ENCODE peak calls at places on chromosomes 2 and 18, in six cellular contexts. R, U, F, H, W and P are unnamed samples.

GRCh38 chr18:61833978-61834377 is 58.8 kb downstream of the RNF152 start:
- DNase-seq in U (no peak), R (no peak), F (no peak), H (no peak), W (no peak), P (no peak)

GRCh38 chr2:51710222-51710621 is 678.3 kb upstream of the NRXN1 start:
- DNase-seq in W (no peak), H (no peak), U (no peak), F (peak), R (peak), P (peak)

GRCh38 chr2:76870581-76870980 is 651.6 kb downstream of the LRRTM4 start:
- DNase-seq in W (peak), U (no peak), H (no peak), F (no peak), R (no peak), P (no peak)

GRCh38 chr2:20594048-20594750 is 56.7 kb downstream of the HS1BP3 start:
- DNase-seq in F (no peak), H (no peak), R (no peak), W (no peak), U (peak), P (no peak)

GRCh38 chr2:154673694-154674093 is 24.8 kb upstream of the KCNJ3 start:
- DNase-seq in H (no peak), R (no peak), U (no peak), F (no peak), W (no peak), P (no peak)

GRCh38 chr18:33733376-33733775 is 155.4 kb downstream of the ASXL3 start:
- DNase-seq in F (no peak), W (no peak), U (no peak), H (no peak), R (no peak), P (no peak)

GRCh38 chr2:238601433-238602222 is 174.9 kb downstream of the ASB1 start:
- DNase-seq in R (no peak), W (peak), H (no peak), F (no peak), U (peak), P (no peak)

GRCh38 chr18:58882039-58882438 is 17.4 kb downstream of the ZNF532 start:
- DNase-seq in R (no peak), U (no peak), W (peak), F (no peak), H (no peak), P (no peak)

GRCh38 chr2:11667194-11667593 is 2.8 kb downstream of the NTSR2 start:
- DNase-seq in U (no peak), R (no peak), H (no peak), W (no peak), F (no peak), P (no peak)

GRCh38 chr2:238505892-238506280 is 79.2 kb downstream of the ASB1 start:
- DNase-seq in F (no peak), R (no peak), W (no peak), U (no peak), H (no peak), P (no peak)

GRCh38 chr2:230153390-230153976 is 66.3 kb downstream of the SP110 start:
- DNase-seq in R (peak), W (no peak), U (no peak), H (no peak), F (no peak), P (no peak)

GRCh38 chr2:84906900-84907714 is 1.7 kb downstream of the TMSB10 start:
- DNase-seq in W (peak), U (no peak), H (no peak), R (peak), F (peak), P (peak)

GRCh38 chr2:15826273-15826717 is 114.1 kb upstream of the MYCN start:
- DNase-seq in R (peak), F (peak), U (no peak), H (no peak), W (no peak), P (no peak)

GRCh38 chr18:20971886-20972267 is 139.7 kb downstream of the ROCK1 start:
- DNase-seq in F (no peak), H (no peak), W (peak), R (peak), U (no peak), P (peak)

GRCh38 chr2:217166241-217166640 is 306.4 kb upstream of the TNP1 start:
- DNase-seq in H (peak), W (peak), F (no peak), R (peak), U (no peak), P (peak)

GRCh38 chr2:175436076-175436475 is 254.6 kb upstream of the ATP5MC3 start:
- DNase-seq in H (no peak), F (no peak), U (no peak), R (no peak), W (no peak), P (no peak)

GRCh38 chr2:194383404-194383803 is 1273.6 kb upstream of the SLC39A10 start:
- DNase-seq in R (no peak), W (peak), H (no peak), U (no peak), F (no peak), P (peak)

GRCh38 chr2:233761040-233761769 is 1.1 kb downstream of the UGT1A1 start:
- DNase-seq in R (no peak), W (no peak), H (no peak), F (no peak), U (no peak), P (no peak)

GRCh38 chr2:234203135-234203984 is 152.9 kb downstream of the SPP2 start:
- DNase-seq in W (peak), R (peak), H (no peak), U (no peak), F (no peak), P (no peak)

GRCh38 chr18:76391746-76392145 is 103.3 kb downstream of the ZNF516 start:
- DNase-seq in F (no peak), W (no peak), U (no peak), H (no peak), R (no peak), P (no peak)

GRCh38 chr2:233371608-233372007 is 17.3 kb downstream of the DGKD start:
- DNase-seq in F (no peak), U (no peak), R (no peak), H (no peak), W (peak), P (no peak)

GRCh38 chr2:71609958-71610357 is 156.6 kb downstream of the DYSF start:
- DNase-seq in F (peak), W (peak), R (peak), U (no peak), H (no peak), P (peak)

GRCh38 chr2:19846030-19846429 is 55.8 kb downstream of the TTC32 start:
- DNase-seq in W (no peak), U (no peak), H (no peak), F (peak), R (no peak), P (no peak)

GRCh38 chr2:12702661-12703121 is 14.0 kb upstream of the TRIB2 start:
- DNase-seq in W (peak), F (no peak), R (no peak), H (no peak), U (no peak), P (no peak)

GRCh38 chr2:212213191-212213590 is 325.4 kb downstream of the ERBB4 start:
- DNase-seq in U (no peak), F (no peak), W (no peak), R (no peak), H (no peak), P (no peak)

GRCh38 chr2:54772110-54772509 is 48.6 kb downstream of the EML6 start:
- DNase-seq in F (no peak), R (no peak), W (peak), U (no peak), H (no peak), P (no peak)

GRCh38 chr2:86610871-86611270 is 12.8 kb downstream of the RNF103 start:
- DNase-seq in F (no peak), W (no peak), R (no peak), U (no peak), H (no peak), P (no peak)

GRCh38 chr2:99420031-99420430 is 69.8 kb downstream of the REV1 start:
- DNase-seq in H (no peak), U (no peak), R (no peak), F (no peak), W (no peak), P (no peak)

GRCh38 chr2:46481541-46482193 is 2.3 kb downstream of the TMEM247 start:
- DNase-seq in R (peak), H (no peak), F (no peak), U (no peak), W (peak), P (no peak)

GRCh38 chr18:25595274-25595673 is 243.3 kb upstream of the ZNF521 start:
- DNase-seq in F (no peak), H (no peak), R (no peak), U (no peak), W (no peak), P (no peak)

GRCh38 chr2:71716697-71717624 is 263.6 kb downstream of the DYSF start:
- DNase-seq in F (peak), H (no peak), R (no peak), W (peak), U (peak), P (no peak)

GRCh38 chr18:57434177-57434535 is 1.0 kb upstream of the ONECUT2 start:
- DNase-seq in R (no peak), U (no peak), H (no peak), W (no peak), F (no peak), P (no peak)
- H3K4me3 ChIP-seq in R (peak), U (peak), H (no peak), W (no peak), F (peak), P (peak)

DNA sequence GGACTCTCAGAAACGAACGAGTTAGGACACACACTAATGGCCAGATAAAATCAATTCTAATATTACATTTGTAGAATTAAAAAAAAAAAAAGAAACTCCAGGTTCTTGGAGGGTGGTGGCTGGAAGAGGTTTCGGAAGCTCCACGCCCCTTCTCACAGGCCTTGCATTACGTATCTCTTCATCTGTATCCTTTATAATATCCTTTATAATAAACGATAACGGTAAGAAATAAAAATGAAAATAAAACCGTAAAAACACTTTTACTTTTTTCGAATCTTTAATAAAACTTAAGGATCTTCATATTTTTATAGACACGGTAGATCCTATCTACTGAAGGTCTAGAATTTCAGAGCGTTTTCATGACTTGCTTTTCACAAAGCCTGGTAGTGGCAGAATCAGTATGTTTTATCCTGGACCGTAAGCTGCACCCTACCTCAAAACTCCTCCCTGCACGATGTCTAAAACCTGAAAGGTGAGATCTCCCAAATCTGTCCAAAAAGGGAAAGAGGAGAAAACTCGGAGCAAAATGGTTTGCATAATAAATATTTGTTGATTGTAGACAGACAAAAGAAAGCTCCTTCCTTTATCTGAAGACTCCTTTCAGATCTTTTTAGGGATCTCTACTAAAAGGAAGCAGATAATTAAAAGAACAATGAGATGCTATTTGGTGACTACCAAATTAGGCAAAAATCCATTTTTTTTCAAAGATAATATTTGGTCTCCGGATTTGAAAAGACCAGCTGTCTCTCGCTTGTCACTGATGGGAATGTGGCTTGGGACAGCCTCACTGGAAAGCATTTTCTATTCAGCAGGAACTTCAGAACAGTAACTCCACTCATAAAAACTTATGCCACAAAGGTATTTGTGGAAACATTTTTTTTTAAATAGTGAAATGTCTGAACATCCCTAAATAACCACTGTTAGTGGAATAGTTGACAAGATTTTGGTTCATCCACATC is 2.0 kb upstream of the CXCR4 start:
- DNase-seq in W (no peak), F (no peak), H (no peak), U (no peak), R (no peak), P (no peak)
- H3K4me3 ChIP-seq in W (no peak), F (peak), H (no peak), U (peak), R (peak), P (peak)

GRCh38 chr2:237432484-237433092 is 18.6 kb upstream of the COL6A3 start:
- DNase-seq in F (no peak), H (no peak), U (no peak), W (peak), R (no peak), P (no peak)
- H3K4me3 ChIP-seq in F (no peak), H (no peak), U (no peak), W (no peak), R (no peak), P (no peak)

GRCh38 chr2:133570547-133570946 is 2.3 kb upstream of the NCKAP5 start:
- DNase-seq in H (no peak), F (no peak), U (no peak), R (no peak), W (no peak), P (no peak)

GRCh38 chr2:133569416-133569815 is 1.2 kb upstream of the NCKAP5 start:
- DNase-seq in H (no peak), U (no peak), W (no peak), R (no peak), F (no peak), P (no peak)

GRCh38 chr2:133568172-133568571 is at the start of gene NCKAP5:
- DNase-seq in F (peak), R (peak), W (peak), U (no peak), H (no peak), P (no peak)

GRCh38 chr2:133568598-133568997 is 335 bp upstream of the NCKAP5 start:
- DNase-seq in F (no peak), U (no peak), H (no peak), R (no peak), W (no peak), P (no peak)

GRCh38 chr2:133566967-133567645 is 1.2 kb downstream of the NCKAP5 start:
- DNase-seq in R (peak), W (peak), U (no peak), H (no peak), F (peak), P (no peak)
- H3K4me3 ChIP-seq in R (no peak), W (peak), U (no peak), H (no peak), F (no peak), P (no peak)

DNA sequence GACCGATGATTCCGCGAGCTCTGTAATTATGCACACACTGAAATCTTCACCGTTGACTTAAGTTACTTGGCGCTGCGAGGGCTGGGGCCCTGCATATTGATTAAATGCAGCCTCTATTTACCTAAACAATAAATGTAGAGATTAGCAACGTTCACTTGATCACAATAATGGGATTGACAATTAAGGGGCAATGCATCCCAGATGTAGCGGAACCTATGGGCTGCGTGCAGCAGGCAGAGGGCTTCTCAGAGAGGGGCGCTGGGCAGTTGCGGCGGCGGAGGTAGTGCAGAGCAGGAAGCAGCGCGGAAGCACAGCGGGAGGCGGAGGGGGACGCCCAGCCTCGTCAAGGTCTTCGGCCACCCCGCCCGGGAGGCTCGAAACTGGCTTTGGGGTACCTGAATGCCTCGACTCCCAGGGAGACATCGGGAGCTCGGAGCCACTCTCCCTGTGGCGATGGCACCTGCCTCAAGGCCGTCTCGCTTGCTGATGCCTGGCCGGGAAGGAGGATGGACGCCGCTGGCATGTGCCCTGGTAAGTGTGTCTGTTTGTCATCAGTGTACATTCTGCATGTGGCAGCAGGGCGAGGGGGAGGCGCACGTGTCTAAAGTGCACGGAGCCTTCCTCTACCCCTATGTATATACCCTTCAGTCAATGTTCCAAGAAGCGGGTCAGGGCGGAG is 7.7 kb upstream of the SP9 start:
- DNase-seq in W (no peak), H (no peak), U (no peak), R (no peak), F (no peak), P (no peak)
- H3K4me3 ChIP-seq in W (no peak), H (peak), U (peak), R (peak), F (peak), P (no peak)

DNA sequence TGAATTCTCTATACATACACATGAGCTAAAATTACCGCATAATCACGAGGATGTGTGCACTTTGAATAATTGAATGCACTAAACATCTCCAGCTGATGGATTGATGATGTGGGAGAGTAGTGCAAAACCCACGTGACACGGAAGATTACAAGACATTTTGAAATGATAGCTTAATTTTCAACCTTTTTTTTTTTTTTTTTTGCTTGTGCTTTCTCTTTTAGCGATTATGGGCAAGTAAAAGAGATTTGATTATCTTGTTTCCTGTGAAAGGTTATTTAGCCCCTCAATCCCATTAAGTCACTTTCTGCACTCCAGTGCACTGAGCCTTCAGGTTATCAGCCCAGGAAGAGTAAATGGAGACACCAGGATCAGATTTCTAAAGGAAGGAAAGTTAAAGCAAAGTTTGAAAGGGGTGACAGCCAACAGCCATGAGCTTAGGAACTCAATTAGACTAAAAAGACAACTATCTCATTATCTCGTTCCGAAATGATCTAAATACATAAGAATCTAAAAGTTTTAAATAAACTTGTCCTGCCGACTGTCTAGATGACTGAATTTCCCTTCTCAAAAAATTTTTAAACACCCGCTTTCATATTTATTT is 81.6 kb downstream of the CDK15 start:
- DNase-seq in H (no peak), R (no peak), F (no peak), U (no peak), W (peak), P (no peak)
- H3K4me3 ChIP-seq in H (no peak), R (no peak), F (no peak), U (peak), W (peak), P (no peak)

GRCh38 chr18:13611616-13612110 is 114.7 kb downstream of the FAM210A start:
- DNase-seq in W (peak), H (no peak), U (no peak), R (peak), F (no peak), P (no peak)
- H3K4me3 ChIP-seq in W (peak), H (peak), U (peak), R (peak), F (peak), P (peak)

DNA sequence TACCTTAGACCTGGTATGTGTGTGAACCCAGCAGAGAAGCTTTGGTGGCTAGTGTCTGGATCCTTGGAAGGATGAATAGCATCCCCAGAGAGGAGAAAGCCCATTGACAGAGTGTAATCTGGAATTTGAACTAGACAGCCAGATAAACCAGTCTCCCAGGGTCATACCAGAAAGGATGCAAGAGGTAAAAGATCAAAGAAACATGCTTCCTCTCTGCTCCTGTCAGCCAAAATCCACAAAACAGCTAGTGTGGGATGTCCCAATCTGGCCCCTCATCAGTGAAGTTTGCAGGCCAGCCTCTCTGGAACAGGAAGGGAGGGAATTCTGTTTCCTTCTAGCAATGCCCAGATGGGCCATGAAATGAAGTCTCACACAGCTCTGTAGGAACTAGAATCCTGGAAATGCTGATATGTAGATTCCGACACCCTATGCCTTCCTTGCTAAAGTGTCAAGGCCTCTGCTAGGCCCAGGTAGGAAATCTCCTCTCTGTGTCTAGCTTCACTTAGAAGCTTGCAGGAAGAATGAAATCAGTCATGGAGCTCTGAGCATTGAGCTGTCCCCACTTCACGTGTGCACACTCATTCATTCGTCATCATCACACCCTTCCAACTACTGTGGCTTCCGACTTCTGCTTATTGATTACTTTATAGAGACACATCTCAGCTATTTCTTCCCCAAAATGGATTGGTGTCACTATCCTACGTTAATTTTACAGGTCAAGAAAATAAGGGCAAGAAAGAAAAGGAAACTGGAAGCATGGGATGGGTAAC is 38.0 kb downstream of the EVA1A start:
- DNase-seq in U (no peak), F (no peak), H (no peak), W (no peak), R (no peak), P (no peak)
- H3K4me3 ChIP-seq in U (no peak), F (no peak), H (no peak), W (no peak), R (no peak), P (no peak)